ENCODE peak calls at places on chromosomes 5 and 9, in nine cellular contexts. Z is tibial nerve; T is AG04450; D is uterus; A is adrenal gland; F is mesenchymal stem cell; Y is A549; B is CD4-positive, alpha-beta T cell; G is fibroblast of lung. E is an unnamed sample.
A peak's percentile ranks its signal among the peaks of the same experiment; 100 is the strongest.

GRCh38 chr5:172565931-172566665 is 75.0 kb upstream of the NEURL1B start:
- DNase-seq in Z (no peak), T (no peak), D (no peak), A (no peak), F (no peak), Y (no peak), B (no peak), G (no peak), E (no peak)

GRCh38 chr5:28862860-28863196 is 1824.4 kb upstream of the CDH9 start:
- DNase-seq in Z (no peak), T (no peak), D (no peak), A (no peak), F (no peak), Y (no peak), B (no peak), G (no peak), E (no peak)

GRCh38 chr5:168477060-168477459 is 9.2 kb upstream of the RARS1 start:
- DNase-seq in Z (no peak), T (peak; percentile 33), D (no peak), A (no peak), F (peak; percentile 32), Y (no peak), B (no peak), G (peak; percentile 90), E (no peak)

GRCh38 chr5:71623221-71623794 is 36.2 kb downstream of the MCCC2 start:
- DNase-seq in Z (no peak), T (no peak), D (no peak), A (no peak), F (no peak), Y (no peak), B (no peak), G (no peak), E (no peak)

GRCh38 chr5:147568710-147569109 is 58.8 kb upstream of the DPYSL3 start:
- DNase-seq in Z (no peak), T (no peak), D (no peak), A (no peak), F (no peak), Y (no peak), B (no peak), G (no peak), E (no peak)

GRCh38 chr5:113331201-113331551 is 103.6 kb downstream of the TSSK1B start:
- DNase-seq in Z (no peak), T (no peak), D (no peak), A (peak; percentile 14), F (peak; percentile 84), Y (no peak), B (no peak), G (peak; percentile 76), E (no peak)

GRCh38 chr9:94921072-94921471 is 194.6 kb downstream of the AOPEP start:
- DNase-seq in Z (no peak), T (no peak), D (peak; percentile 71), A (peak; percentile 31), F (peak; percentile 83), Y (no peak), B (no peak), G (peak; percentile 92), E (no peak)

GRCh38 chr5:66002415-66002814 is 76.0 kb downstream of the ERBIN start:
- DNase-seq in Z (no peak), T (no peak), D (no peak), A (no peak), F (no peak), Y (no peak), B (no peak), G (peak; percentile 25), E (no peak)

GRCh38 chr9:136216541-136217240 is 11.8 kb upstream of the LHX3 start:
- DNase-seq in Z (no peak), T (no peak), D (no peak), A (no peak), F (no peak), Y (no peak), B (no peak), G (no peak), E (no peak)

GRCh38 chr9:136218673-136219072 is 13.7 kb upstream of the LHX3 start:
- DNase-seq in Z (no peak), T (no peak), D (no peak), A (no peak), F (no peak), Y (no peak), B (no peak), G (no peak), E (no peak)

GRCh38 chr9:136219276-136219675 is 14.3 kb upstream of the LHX3 start:
- DNase-seq in Z (no peak), T (peak; percentile 1), D (no peak), A (no peak), F (no peak), Y (no peak), B (no peak), G (peak; percentile 76), E (no peak)

GRCh38 chr9:136220017-136220729 is 15.2 kb upstream of the LHX3 start:
- DNase-seq in Z (no peak), T (no peak), D (no peak), A (peak; percentile 68), F (peak; percentile 68), Y (no peak), B (peak; percentile 18), G (peak; percentile 68), E (no peak)

GRCh38 chr9:136218271-136218670 is 13.3 kb upstream of the LHX3 start:
- DNase-seq in Z (no peak), T (no peak), D (no peak), A (no peak), F (no peak), Y (no peak), B (no peak), G (no peak), E (no peak)
- H3K9me3 ChIP-seq in Z (no peaks in the 10 kb centered on the region), T (peaks cover 4% of the 10 kb centered on the region), D (no peaks in the 10 kb centered on the region), A (peaks cover 6% of the 10 kb centered on the region), F (peaks cover 6% of the 10 kb centered on the region), Y (no peaks in the 10 kb centered on the region), B (no peaks in the 10 kb centered on the region), G (no peaks in the 10 kb centered on the region), E (no peaks in the 10 kb centered on the region)

GRCh38 chr5:62083661-62084060 is 222.3 kb upstream of the KIF2A start:
- DNase-seq in Z (no peak), T (no peak), D (no peak), A (no peak), F (no peak), Y (no peak), B (no peak), G (no peak), E (no peak)

GRCh38 chr5:62082370-62082778 is 223.6 kb upstream of the KIF2A start:
- DNase-seq in Z (no peak), T (no peak), D (no peak), A (no peak), F (peak; percentile 35), Y (no peak), B (no peak), G (peak; percentile 76), E (no peak)

GRCh38 chr5:62083247-62083646 is 222.8 kb upstream of the KIF2A start:
- DNase-seq in Z (no peak), T (no peak), D (no peak), A (no peak), F (no peak), Y (no peak), B (no peak), G (peak; percentile 15), E (no peak)

DNA sequence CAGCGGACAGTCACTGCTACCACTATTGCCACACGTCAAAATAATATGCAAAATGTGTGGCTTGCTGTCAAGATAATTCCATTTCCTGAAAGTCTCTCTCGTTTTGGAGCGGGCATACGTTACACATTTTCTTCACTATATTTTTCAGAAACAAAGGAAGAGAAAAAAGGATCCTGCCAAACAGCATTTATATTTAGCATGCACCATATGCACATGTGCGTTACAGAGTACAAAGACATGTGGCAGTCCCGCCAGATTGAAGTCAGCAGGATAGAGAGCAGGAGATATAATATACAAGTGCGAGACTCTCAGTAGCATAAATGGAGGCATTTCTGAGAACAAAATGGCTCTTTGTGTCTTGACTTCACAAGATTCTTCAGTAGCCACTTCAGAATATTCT is 221.6 kb upstream of the KIF2A start:
- DNase-seq in Z (no peak), T (no peak), D (no peak), A (no peak), F (no peak), Y (no peak), B (no peak), G (no peak), E (no peak)
- H3K9me3 ChIP-seq in Z (no peaks in the 10 kb centered on the region), T (no peaks in the 10 kb centered on the region), D (no peaks in the 10 kb centered on the region), A (no peaks in the 10 kb centered on the region), F (no peaks in the 10 kb centered on the region), Y (no peaks in the 10 kb centered on the region), B (no peaks in the 10 kb centered on the region), G (no peaks in the 10 kb centered on the region), E (no peaks in the 10 kb centered on the region)

GRCh38 chr9:69820955-69821788 is 555 bp downstream of the CFAP95 start:
- DNase-seq in Z (no peak), T (no peak), D (no peak), A (no peak), F (no peak), Y (no peak), B (no peak), G (no peak), E (no peak)

GRCh38 chr9:69817202-69817601 is 3.4 kb upstream of the CFAP95 start:
- DNase-seq in Z (no peak), T (no peak), D (no peak), A (no peak), F (no peak), Y (no peak), B (no peak), G (no peak), E (no peak)

GRCh38 chr9:69824497-69825252 is 4.1 kb downstream of the CFAP95 start:
- DNase-seq in Z (no peak), T (no peak), D (no peak), A (no peak), F (no peak), Y (no peak), B (no peak), G (no peak), E (no peak)

GRCh38 chr9:69818946-69819345 is 1.7 kb upstream of the CFAP95 start:
- DNase-seq in Z (no peak), T (no peak), D (no peak), A (no peak), F (peak; percentile 22), Y (no peak), B (no peak), G (peak; percentile 60), E (no peak)

DNA sequence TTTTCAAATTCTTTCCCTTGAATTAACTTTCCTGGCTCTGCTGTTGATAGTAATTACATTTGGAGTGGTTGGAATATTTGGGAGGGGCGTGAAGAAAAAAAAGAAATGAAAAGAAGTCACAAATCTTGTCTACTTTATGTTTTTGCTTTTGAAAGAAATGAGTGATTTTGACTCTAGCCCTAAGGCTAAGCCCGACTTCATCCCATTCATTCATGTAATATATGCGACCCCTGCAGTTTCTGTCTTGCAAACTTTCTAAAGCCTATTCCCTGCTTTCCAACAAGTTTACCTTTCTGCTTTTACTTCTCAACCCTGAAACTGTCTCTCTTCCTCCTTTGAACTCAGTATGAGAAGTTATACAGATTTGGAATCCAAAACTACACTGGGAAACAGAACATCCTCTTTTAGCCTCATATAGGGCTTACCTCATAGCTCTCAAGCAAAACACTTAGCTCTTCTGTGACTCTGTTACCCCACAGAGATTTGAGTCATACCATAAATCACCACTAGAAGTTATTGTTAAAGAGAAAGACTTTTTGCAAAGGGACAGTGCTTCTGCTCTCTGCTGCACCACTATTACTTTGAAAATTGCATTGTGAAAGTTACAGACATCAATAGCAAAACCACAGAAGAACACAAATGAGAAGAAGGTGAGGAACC is 1.6 kb downstream of the CFAP95 start:
- DNase-seq in Z (no peak), T (no peak), D (no peak), A (no peak), F (peak; percentile 79), Y (no peak), B (no peak), G (peak; percentile 59), E (no peak)
- H3K9me3 ChIP-seq in Z (no peaks in the 10 kb centered on the region), T (no peaks in the 10 kb centered on the region), D (no peaks in the 10 kb centered on the region), A (no peaks in the 10 kb centered on the region), F (no peaks in the 10 kb centered on the region), Y (no peaks in the 10 kb centered on the region), B (no peaks in the 10 kb centered on the region), G (no peaks in the 10 kb centered on the region), E (no peaks in the 10 kb centered on the region)

GRCh38 chr5:34923694-34924461 is 5.5 kb upstream of the DNAJC21 start:
- DNase-seq in Z (no peak), T (peak; percentile 57), D (no peak), A (peak; percentile 50), F (peak; percentile 93), Y (peak; percentile 72), B (no peak), G (peak; percentile 90), E (no peak)
- H3K9me3 ChIP-seq in Z (no peaks in the 10 kb centered on the region), T (no peaks in the 10 kb centered on the region), D (no peaks in the 10 kb centered on the region), A (no peaks in the 10 kb centered on the region), F (no peaks in the 10 kb centered on the region), Y (no peaks in the 10 kb centered on the region), B (no peaks in the 10 kb centered on the region), G (no peaks in the 10 kb centered on the region), E (no peaks in the 10 kb centered on the region)

E was measured in T-helper 17 cell.